ENCODE peak calls at places on chromosome X, in nine cellular contexts. R is colonic mucosa; J is aorta; D is mesenchymal stem cell; X is prostate gland; G is mammary epithelial cell; E is CD4-positive, alpha-beta memory T cell; Y is lower lobe of right lung; F is sigmoid colon. S is an unnamed sample.

GRCh38 chrX:143621276-143621675 is 14.6 kb downstream of the SLITRK4 start:
- DNase-seq in R (no peak), J (no peak), D (peak; percentile 5), X (no peak), G (no peak), E (no peak), Y (no peak), F (no peak), S (no peak)

GRCh38 chrX:16310326-16310725 is 143.0 kb downstream of the MAGEB17 start:
- DNase-seq in R (no peak), J (no peak), D (no peak), X (no peak), G (no peak), E (no peak), Y (no peak), F (no peak), S (no peak)

GRCh38 chrX:154548028-154548316 is 552 bp downstream of the IKBKG start:
- DNase-seq in R (no peak), J (no peak), D (peak; percentile 52), X (no peak), G (no peak), E (no peak), Y (no peak), F (no peak), S (no peak)

GRCh38 chrX:78513996-78514745 is 145.0 kb downstream of the RTL3 start:
- DNase-seq in R (no peak), J (no peak), D (no peak), X (no peak), G (no peak), E (no peak), Y (no peak), F (no peak), S (no peak)

GRCh38 chrX:76538860-76539259 is 111.3 kb downstream of the MAGEE1 start:
- DNase-seq in R (no peak), J (no peak), D (no peak), X (no peak), G (no peak), E (no peak), Y (no peak), F (no peak), S (no peak)

GRCh38 chrX:109872021-109872730 is 130.7 kb upstream of the TMEM164 start:
- DNase-seq in R (no peak), J (no peak), D (peak; percentile 71), X (no peak), G (no peak), E (no peak), Y (no peak), F (no peak), S (no peak)

GRCh38 chrX:136162827-136163427 is 15.6 kb downstream of the FHL1 start:
- DNase-seq in R (peak; percentile 51), J (peak; percentile 82), D (peak; percentile 70), X (no peak), G (peak; percentile 45), E (peak; percentile 26), Y (peak; percentile 50), F (peak; percentile 83), S (no peak)

GRCh38 chrX:93673869-93674271 is at the start of gene FAM133A:
- DNase-seq in R (no peak), J (no peak), D (peak; percentile 39), X (no peak), G (peak; percentile 1), E (no peak), Y (no peak), F (no peak), S (peak; percentile 15)

GRCh38 chrX:15680401-15680800 is 15.8 kb upstream of the CLTRN start:
- DNase-seq in R (no peak), J (no peak), D (peak; percentile 62), X (no peak), G (peak; percentile 82), E (no peak), Y (no peak), F (no peak), S (no peak)

GRCh38 chrX:48459483-48459882 is 10.6 kb downstream of the SLC38A5 start:
- DNase-seq in R (no peak), J (no peak), D (no peak), X (no peak), G (no peak), E (no peak), Y (no peak), F (no peak), S (no peak)

GRCh38 chrX:48460031-48460430 is 10.0 kb downstream of the SLC38A5 start:
- DNase-seq in R (no peak), J (no peak), D (no peak), X (no peak), G (no peak), E (no peak), Y (no peak), F (no peak), S (no peak)

GRCh38 chrX:48460606-48461005 is 9.5 kb downstream of the SLC38A5 start:
- DNase-seq in R (no peak), J (no peak), D (no peak), X (no peak), G (no peak), E (no peak), Y (no peak), F (no peak), S (no peak)

GRCh38 chrX:48458711-48459110 is 11.3 kb downstream of the SLC38A5 start:
- DNase-seq in R (no peak), J (no peak), D (no peak), X (no peak), G (no peak), E (no peak), Y (no peak), F (no peak), S (no peak)

DNA sequence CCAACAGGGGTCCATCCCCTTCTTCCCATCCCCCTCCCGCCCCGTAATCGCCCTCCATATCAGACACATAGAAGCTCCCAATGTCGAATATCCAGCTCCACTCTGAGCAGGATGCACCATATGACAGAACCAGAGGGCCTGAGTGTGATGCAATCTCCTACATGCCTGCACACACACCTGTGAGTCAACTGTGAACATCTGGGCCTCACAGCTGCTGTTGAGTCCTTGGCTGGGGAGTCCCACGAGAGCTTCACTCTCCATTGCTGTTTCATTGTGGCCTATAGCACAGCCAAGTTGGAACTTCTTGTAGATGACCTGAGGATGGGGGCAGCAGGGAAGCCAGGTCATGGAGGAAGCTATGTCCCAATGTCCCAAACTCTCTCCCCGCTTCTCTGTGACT is 8.2 kb downstream of the SLC38A5 start:
- DNase-seq in R (no peak), J (no peak), D (no peak), X (no peak), G (peak; percentile 82), E (no peak), Y (no peak), F (no peak), S (no peak)
- H3K36me3 ChIP-seq in R (no peaks in the 10 kb centered on the region), J (no peaks in the 10 kb centered on the region), D (peaks cover 31% of the 10 kb centered on the region), X (no peaks in the 10 kb centered on the region), G (no peaks in the 10 kb centered on the region), E (no peaks in the 10 kb centered on the region), Y (no peaks in the 10 kb centered on the region), F (no peaks in the 10 kb centered on the region), S (no peaks in the 10 kb centered on the region)

DNA sequence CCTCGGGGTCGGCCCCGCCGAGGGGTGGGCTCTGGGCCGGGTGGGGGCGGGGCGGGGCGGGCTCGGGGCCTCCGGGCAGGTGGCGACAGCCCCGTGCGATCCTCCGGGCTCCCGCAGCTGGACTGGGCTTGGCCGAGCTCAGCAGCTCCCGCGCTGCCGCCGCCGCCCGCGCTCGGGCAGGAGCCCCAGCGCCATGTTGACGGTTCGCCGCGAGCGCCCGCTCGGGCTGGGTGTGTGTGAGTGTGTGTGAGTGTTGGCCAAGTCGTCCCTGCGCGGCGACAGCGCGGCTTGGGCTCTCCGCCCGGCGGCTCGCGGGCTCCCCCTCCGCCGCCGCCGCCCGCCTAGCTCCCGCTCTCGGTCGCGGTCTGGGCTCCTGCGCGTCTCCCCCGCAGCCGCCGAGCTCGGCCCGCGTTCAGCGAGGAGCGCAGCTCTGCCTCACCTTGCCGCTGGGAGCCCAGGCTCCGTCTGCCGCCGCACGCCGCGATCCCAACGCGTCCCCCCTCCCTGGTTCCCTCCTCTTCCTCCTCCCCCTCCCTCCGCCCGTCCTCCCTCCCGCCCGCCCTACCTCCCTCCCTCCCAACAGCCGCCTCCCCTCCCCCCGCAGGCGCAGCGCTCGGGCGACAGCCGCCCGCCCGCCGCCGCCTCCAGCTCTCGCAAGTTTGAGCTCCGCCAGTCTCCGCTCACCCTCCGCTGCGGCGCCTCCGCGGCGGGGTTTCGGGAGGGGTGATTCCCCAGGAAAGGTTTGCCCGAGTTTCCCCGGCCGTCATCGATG is at the start of gene BCOR:
- DNase-seq in R (peak; percentile 81), J (peak; percentile 91), D (peak; percentile 78), X (peak; percentile 65), G (peak; percentile 63), E (peak; percentile 72), Y (peak; percentile 77), F (peak; percentile 90), S (peak; percentile 47)
- H3K4me1 ChIP-seq in R (no peaks in the 10 kb centered on the region), J (no peaks in the 10 kb centered on the region), D (peaks cover 9% of the 10 kb centered on the region), X (no peaks in the 10 kb centered on the region), G (peaks cover 24% of the 10 kb centered on the region), E (peaks cover 22% of the 10 kb centered on the region), Y (peaks cover 23% of the 10 kb centered on the region), F (peaks cover 81% of the 10 kb centered on the region), S (peaks cover 22% of the 10 kb centered on the region)

DNA sequence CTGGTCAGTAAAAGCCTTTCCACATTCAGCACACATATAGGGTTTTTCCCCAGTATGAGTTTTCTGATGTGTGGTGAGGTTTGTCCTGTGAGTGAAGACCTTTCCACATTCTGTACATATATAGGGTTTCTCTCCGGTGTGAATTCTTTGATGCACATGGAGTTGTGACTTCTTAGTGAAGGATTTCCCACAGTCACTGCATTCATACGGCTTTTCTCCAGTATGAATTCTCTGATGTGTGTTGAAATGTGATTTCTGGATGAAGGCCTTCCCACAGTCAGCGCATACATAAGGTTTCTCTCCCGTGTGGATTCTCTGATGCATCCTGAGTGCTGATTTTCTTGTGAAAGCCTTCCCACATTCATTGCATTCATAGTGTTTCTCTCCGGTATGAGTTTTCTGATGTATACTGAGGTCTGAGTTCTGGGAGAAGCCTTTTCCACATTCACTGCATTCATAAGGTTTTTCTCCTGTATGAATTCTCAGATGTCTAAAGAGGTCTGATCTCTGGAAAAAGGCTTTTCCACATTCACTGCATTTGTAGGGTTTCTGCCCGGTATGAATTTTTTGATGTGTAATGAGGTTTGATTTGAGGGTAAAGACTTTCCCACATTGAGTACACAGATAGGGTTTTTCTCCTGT is 34.7 kb downstream of the ZNF41 start:
- DNase-seq in R (no peak), J (no peak), D (no peak), X (no peak), G (no peak), E (no peak), Y (no peak), F (no peak), S (no peak)
- H3K9me3 ChIP-seq in R (peaks cover 5% of the 10 kb centered on the region), J (peaks cover 5% of the 10 kb centered on the region), D (peaks cover 87% of the 10 kb centered on the region), X (no peaks in the 10 kb centered on the region), G (peaks cover 48% of the 10 kb centered on the region), E (peaks cover 25% of the 10 kb centered on the region), Y (peaks cover 8% of the 10 kb centered on the region), F (no peaks in the 10 kb centered on the region), S (peaks cover 11% of the 10 kb centered on the region)

GRCh38 chrX:53547668-53548067 is 113.5 kb upstream of the HSD17B10 start:
- DNase-seq in R (no peak), J (no peak), D (no peak), X (no peak), G (no peak), E (no peak), Y (no peak), F (no peak), S (no peak)

GRCh38 chrX:53550756-53551463 is 116.7 kb upstream of the HSD17B10 start:
- DNase-seq in R (no peak), J (no peak), D (no peak), X (no peak), G (no peak), E (no peak), Y (no peak), F (no peak), S (no peak)

DNA sequence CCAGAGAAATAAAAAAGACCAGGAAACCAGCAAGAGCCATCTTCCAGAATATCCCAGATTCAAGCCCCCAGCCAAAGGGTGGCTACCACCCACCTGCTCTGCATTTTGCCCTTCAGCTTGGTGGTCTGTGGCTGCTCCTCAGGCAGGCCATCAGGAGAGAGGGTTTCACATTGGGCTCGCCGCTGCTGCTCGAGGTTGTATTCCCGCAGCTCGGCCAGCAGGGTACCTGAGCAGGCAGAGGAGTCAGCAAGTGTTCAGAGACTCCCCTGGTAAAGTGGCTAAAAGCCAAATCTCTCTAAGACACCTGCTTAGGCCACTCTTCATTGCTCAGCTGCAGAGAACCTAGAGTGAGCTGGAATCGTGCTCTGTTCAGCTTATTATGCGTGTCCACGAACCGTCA is 110.8 kb upstream of the HSD17B10 start:
- DNase-seq in R (no peak), J (no peak), D (no peak), X (no peak), G (no peak), E (no peak), Y (no peak), F (no peak), S (no peak)
- H3K36me3 ChIP-seq in R (peaks cover 12% of the 10 kb centered on the region), J (peaks cover 7% of the 10 kb centered on the region), D (peaks cover 95% of the 10 kb centered on the region), X (no peaks in the 10 kb centered on the region), G (peaks cover 10% of the 10 kb centered on the region), E (peaks cover 69% of the 10 kb centered on the region), Y (peaks cover 97% of the 10 kb centered on the region), F (no peaks in the 10 kb centered on the region), S (peaks cover 55% of the 10 kb centered on the region)